ENCODE peak calls at places on chromosomes 13 and 19, in nine cellular contexts. One of them, this sample, is unnamed.

GRCh38 chr13:109271991-109272454 is 514.4 kb downstream of the IRS2 start:
- DNase-seq in right atrium auricular region: no peak
- DNase-seq in RWPE1: no peak
- DNase-seq in kidney: no peak
- DNase-seq in fibroblast of lung: peak; percentile 29
- DNase-seq in PC-3: peak; percentile 49
- DNase-seq in endothelial cell of umbilical vein: no peak
- DNase-seq in psoas muscle: no peak
- DNase-seq in left lung: no peak
- DNase-seq in this sample: no peak

GRCh38 chr19:14116918-14117578 is 514 bp downstream of the PRKACA start:
- DNase-seq in right atrium auricular region: no peak
- DNase-seq in RWPE1: no peak
- DNase-seq in kidney: peak; percentile 88
- DNase-seq in fibroblast of lung: no peak
- DNase-seq in PC-3: no peak
- DNase-seq in endothelial cell of umbilical vein: no peak
- DNase-seq in psoas muscle: peak; percentile 63
- DNase-seq in left lung: peak; percentile 56
- DNase-seq in this sample: no peak

GRCh38 chr13:51590966-51591627 is 6.8 kb downstream of the WDFY2 start:
- DNase-seq in right atrium auricular region: no peak
- DNase-seq in RWPE1: peak; percentile 51
- DNase-seq in kidney: no peak
- DNase-seq in fibroblast of lung: peak; percentile 90
- DNase-seq in PC-3: peak; percentile 68
- DNase-seq in endothelial cell of umbilical vein: peak; percentile 44
- DNase-seq in psoas muscle: no peak
- DNase-seq in left lung: no peak
- DNase-seq in this sample: no peak

GRCh38 chr13:50801087-50801931 is 42.2 kb downstream of the DLEU7 start:
- DNase-seq in right atrium auricular region: no peak
- DNase-seq in RWPE1: peak; percentile 52
- DNase-seq in kidney: no peak
- DNase-seq in fibroblast of lung: peak; percentile 83
- DNase-seq in PC-3: peak; percentile 71
- DNase-seq in endothelial cell of umbilical vein: peak; percentile 75
- DNase-seq in psoas muscle: no peak
- DNase-seq in left lung: peak; percentile 44
- DNase-seq in this sample: no peak

GRCh38 chr13:44274838-44275237 is 98.8 kb upstream of the SERP2 start:
- DNase-seq in right atrium auricular region: no peak
- DNase-seq in RWPE1: no peak
- DNase-seq in kidney: no peak
- DNase-seq in fibroblast of lung: peak; percentile 64
- DNase-seq in PC-3: no peak
- DNase-seq in endothelial cell of umbilical vein: no peak
- DNase-seq in psoas muscle: no peak
- DNase-seq in left lung: no peak
- DNase-seq in this sample: no peak

GRCh38 chr13:111415765-111416164 is 95.3 kb downstream of the TEX29 start:
- DNase-seq in right atrium auricular region: no peak
- DNase-seq in RWPE1: no peak
- DNase-seq in kidney: no peak
- DNase-seq in fibroblast of lung: no peak
- DNase-seq in PC-3: no peak
- DNase-seq in endothelial cell of umbilical vein: no peak
- DNase-seq in psoas muscle: no peak
- DNase-seq in left lung: no peak
- DNase-seq in this sample: no peak

GRCh38 chr13:113564331-113565023 is 20.1 kb upstream of the TFDP1 start:
- DNase-seq in right atrium auricular region: peak; percentile 42
- DNase-seq in RWPE1: no peak
- DNase-seq in kidney: peak; percentile 34
- DNase-seq in fibroblast of lung: no peak
- DNase-seq in PC-3: no peak
- DNase-seq in endothelial cell of umbilical vein: no peak
- DNase-seq in psoas muscle: no peak
- DNase-seq in left lung: no peak
- DNase-seq in this sample: no peak

GRCh38 chr13:82597737-82598136 is 1284.5 kb downstream of the SLITRK1 start:
- DNase-seq in right atrium auricular region: no peak
- DNase-seq in RWPE1: no peak
- DNase-seq in kidney: peak; percentile 27
- DNase-seq in fibroblast of lung: no peak
- DNase-seq in PC-3: no peak
- DNase-seq in endothelial cell of umbilical vein: no peak
- DNase-seq in psoas muscle: no peak
- DNase-seq in left lung: no peak
- DNase-seq in this sample: no peak

GRCh38 chr13:44837250-44837649 is 152.0 kb downstream of the NUFIP1 start:
- DNase-seq in right atrium auricular region: no peak
- DNase-seq in RWPE1: no peak
- DNase-seq in kidney: no peak
- DNase-seq in fibroblast of lung: peak; percentile 24
- DNase-seq in PC-3: peak; percentile 52
- DNase-seq in endothelial cell of umbilical vein: peak; percentile 72
- DNase-seq in psoas muscle: no peak
- DNase-seq in left lung: no peak
- DNase-seq in this sample: no peak

GRCh38 chr19:3695124-3695733 is 5.0 kb downstream of the PIP5K1C start:
- DNase-seq in right atrium auricular region: no peak
- DNase-seq in RWPE1: no peak
- DNase-seq in kidney: no peak
- DNase-seq in fibroblast of lung: no peak
- DNase-seq in PC-3: no peak
- DNase-seq in endothelial cell of umbilical vein: no peak
- DNase-seq in psoas muscle: no peak
- DNase-seq in left lung: no peak
- DNase-seq in this sample: no peak

GRCh38 chr13:23753523-23753922 is 135.7 kb downstream of the MIPEP start:
- DNase-seq in right atrium auricular region: no peak
- DNase-seq in RWPE1: no peak
- DNase-seq in kidney: no peak
- DNase-seq in fibroblast of lung: peak; percentile 68
- DNase-seq in PC-3: peak; percentile 86
- DNase-seq in endothelial cell of umbilical vein: no peak
- DNase-seq in psoas muscle: no peak
- DNase-seq in left lung: no peak
- DNase-seq in this sample: no peak

GRCh38 chr13:23752111-23753001 is 136.8 kb downstream of the MIPEP start:
- DNase-seq in right atrium auricular region: no peak
- DNase-seq in RWPE1: no peak
- DNase-seq in kidney: no peak
- DNase-seq in fibroblast of lung: peak; percentile 44
- DNase-seq in PC-3: peak; percentile 35
- DNase-seq in endothelial cell of umbilical vein: no peak
- DNase-seq in psoas muscle: no peak
- DNase-seq in left lung: no peak
- DNase-seq in this sample: no peak

GRCh38 chr13:23750383-23751121 is 138.6 kb downstream of the MIPEP start:
- DNase-seq in right atrium auricular region: no peak
- DNase-seq in RWPE1: no peak
- DNase-seq in kidney: no peak
- DNase-seq in fibroblast of lung: no peak
- DNase-seq in PC-3: peak; percentile 78
- DNase-seq in endothelial cell of umbilical vein: no peak
- DNase-seq in psoas muscle: no peak
- DNase-seq in left lung: no peak
- DNase-seq in this sample: no peak

GRCh38 chr13:23749288-23749880 is 139.8 kb downstream of the MIPEP start:
- DNase-seq in right atrium auricular region: no peak
- DNase-seq in RWPE1: no peak
- DNase-seq in kidney: no peak
- DNase-seq in fibroblast of lung: no peak
- DNase-seq in PC-3: no peak
- DNase-seq in endothelial cell of umbilical vein: no peak
- DNase-seq in psoas muscle: no peak
- DNase-seq in left lung: no peak
- DNase-seq in this sample: no peak

DNA sequence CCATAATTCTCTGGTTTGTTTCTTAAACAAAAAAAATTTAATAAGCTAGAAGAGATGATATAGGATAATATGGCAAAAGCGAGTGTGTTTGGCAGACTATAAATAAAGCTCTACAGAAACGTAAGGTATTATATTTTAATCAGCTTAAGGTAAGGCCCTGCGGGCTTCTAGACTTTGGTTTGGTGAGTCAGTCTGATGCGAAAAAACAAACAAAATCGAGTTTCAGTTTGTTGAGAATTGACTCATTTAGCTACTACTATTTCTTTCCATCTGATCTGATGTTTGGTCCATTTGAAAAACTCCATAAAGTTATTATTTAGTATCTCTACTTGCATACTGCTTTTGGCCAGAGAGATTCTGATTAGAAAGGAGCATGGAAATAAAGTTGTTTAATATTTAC is 138.0 kb downstream of the MIPEP start:
- DNase-seq in right atrium auricular region: no peak
- DNase-seq in RWPE1: peak; percentile 21
- DNase-seq in kidney: no peak
- DNase-seq in fibroblast of lung: no peak
- DNase-seq in PC-3: peak; percentile 90
- DNase-seq in endothelial cell of umbilical vein: no peak
- DNase-seq in psoas muscle: no peak
- DNase-seq in left lung: no peak
- DNase-seq in this sample: no peak
- H3K27ac ChIP-seq in right atrium auricular region: no peak overlapping the region
- H3K27ac ChIP-seq in RWPE1: no peak overlapping the region
- H3K27ac ChIP-seq in kidney: peak overlapping the region; percentile 7
- H3K27ac ChIP-seq in fibroblast of lung: peak overlapping the region; percentile 17
- H3K27ac ChIP-seq in PC-3: peak overlapping the region; percentile 100
- H3K27ac ChIP-seq in endothelial cell of umbilical vein: peak overlapping the region; percentile 40
- H3K27ac ChIP-seq in psoas muscle: no peak overlapping the region
- H3K27ac ChIP-seq in left lung: no peak overlapping the region
- H3K27ac ChIP-seq in this sample: no peak overlapping the region

GRCh38 chr13:31749929-31750328 is 10.6 kb downstream of the RXFP2 start:
- DNase-seq in right atrium auricular region: no peak
- DNase-seq in RWPE1: peak; percentile 46
- DNase-seq in kidney: no peak
- DNase-seq in fibroblast of lung: peak; percentile 80
- DNase-seq in PC-3: peak; percentile 42
- DNase-seq in endothelial cell of umbilical vein: peak; percentile 20
- DNase-seq in psoas muscle: no peak
- DNase-seq in left lung: no peak
- DNase-seq in this sample: no peak

GRCh38 chr13:31756346-31756745 is 17.0 kb downstream of the RXFP2 start:
- DNase-seq in right atrium auricular region: no peak
- DNase-seq in RWPE1: peak; percentile 42
- DNase-seq in kidney: no peak
- DNase-seq in fibroblast of lung: peak; percentile 83
- DNase-seq in PC-3: peak; percentile 40
- DNase-seq in endothelial cell of umbilical vein: no peak
- DNase-seq in psoas muscle: no peak
- DNase-seq in left lung: no peak
- DNase-seq in this sample: no peak

GRCh38 chr13:31755211-31755610 is 15.9 kb downstream of the RXFP2 start:
- DNase-seq in right atrium auricular region: no peak
- DNase-seq in RWPE1: no peak
- DNase-seq in kidney: no peak
- DNase-seq in fibroblast of lung: no peak
- DNase-seq in PC-3: no peak
- DNase-seq in endothelial cell of umbilical vein: no peak
- DNase-seq in psoas muscle: no peak
- DNase-seq in left lung: no peak
- DNase-seq in this sample: no peak

GRCh38 chr13:31755803-31756212 is 16.5 kb downstream of the RXFP2 start:
- DNase-seq in right atrium auricular region: no peak
- DNase-seq in RWPE1: no peak
- DNase-seq in kidney: no peak
- DNase-seq in fibroblast of lung: peak; percentile 57
- DNase-seq in PC-3: no peak
- DNase-seq in endothelial cell of umbilical vein: no peak
- DNase-seq in psoas muscle: no peak
- DNase-seq in left lung: no peak
- DNase-seq in this sample: no peak
- H3K27ac ChIP-seq in right atrium auricular region: no peak overlapping the region
- H3K27ac ChIP-seq in RWPE1: no peak overlapping the region
- H3K27ac ChIP-seq in kidney: no peak overlapping the region
- H3K27ac ChIP-seq in fibroblast of lung: peak overlapping the region; percentile 96
- H3K27ac ChIP-seq in PC-3: no peak overlapping the region
- H3K27ac ChIP-seq in endothelial cell of umbilical vein: no peak overlapping the region
- H3K27ac ChIP-seq in psoas muscle: no peak overlapping the region
- H3K27ac ChIP-seq in left lung: no peak overlapping the region
- H3K27ac ChIP-seq in this sample: no peak overlapping the region

DNA sequence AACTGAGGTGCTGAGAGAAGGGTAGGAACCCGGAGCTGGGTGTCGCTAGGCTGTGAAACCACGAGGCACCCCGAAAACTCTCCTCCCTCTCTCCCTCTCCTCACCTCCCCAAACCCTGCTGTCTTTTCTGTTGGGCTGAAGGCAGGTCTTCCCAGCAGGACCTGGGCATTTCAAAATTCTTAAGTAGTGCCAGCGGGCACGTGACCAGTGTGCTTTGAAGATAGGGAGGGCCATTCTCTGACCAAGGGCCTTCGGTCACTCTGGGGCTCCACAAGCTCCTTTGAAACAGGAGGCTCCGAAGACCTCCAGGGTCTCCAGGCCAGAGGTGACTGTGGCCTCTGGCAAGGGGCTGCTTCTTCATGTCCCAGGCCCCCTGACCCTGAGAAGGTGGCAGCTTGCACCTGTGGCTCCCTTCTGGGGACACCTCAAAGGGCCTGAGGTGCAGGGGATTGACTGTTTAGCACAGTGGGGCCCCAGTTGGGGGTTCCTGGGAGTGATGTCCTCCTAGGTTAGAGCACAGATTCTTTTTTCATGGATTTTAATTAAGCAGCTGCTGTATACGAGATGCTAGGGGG is 48.3 kb downstream of the DNM2 start:
- DNase-seq in right atrium auricular region: no peak
- DNase-seq in RWPE1: no peak
- DNase-seq in kidney: peak; percentile 72
- DNase-seq in fibroblast of lung: no peak
- DNase-seq in PC-3: no peak
- DNase-seq in endothelial cell of umbilical vein: no peak
- DNase-seq in psoas muscle: no peak
- DNase-seq in left lung: no peak
- DNase-seq in this sample: no peak
- H3K27ac ChIP-seq in right atrium auricular region: peak overlapping the region; percentile 93
- H3K27ac ChIP-seq in RWPE1: peak overlapping the region; percentile 40
- H3K27ac ChIP-seq in kidney: peak overlapping the region; percentile 93
- H3K27ac ChIP-seq in fibroblast of lung: peak overlapping the region; percentile 13
- H3K27ac ChIP-seq in PC-3: no peak overlapping the region
- H3K27ac ChIP-seq in endothelial cell of umbilical vein: no peak overlapping the region
- H3K27ac ChIP-seq in psoas muscle: peak overlapping the region; percentile 74
- H3K27ac ChIP-seq in left lung: peak overlapping the region; percentile 35
- H3K27ac ChIP-seq in this sample: peak overlapping the region; percentile 60

DNA sequence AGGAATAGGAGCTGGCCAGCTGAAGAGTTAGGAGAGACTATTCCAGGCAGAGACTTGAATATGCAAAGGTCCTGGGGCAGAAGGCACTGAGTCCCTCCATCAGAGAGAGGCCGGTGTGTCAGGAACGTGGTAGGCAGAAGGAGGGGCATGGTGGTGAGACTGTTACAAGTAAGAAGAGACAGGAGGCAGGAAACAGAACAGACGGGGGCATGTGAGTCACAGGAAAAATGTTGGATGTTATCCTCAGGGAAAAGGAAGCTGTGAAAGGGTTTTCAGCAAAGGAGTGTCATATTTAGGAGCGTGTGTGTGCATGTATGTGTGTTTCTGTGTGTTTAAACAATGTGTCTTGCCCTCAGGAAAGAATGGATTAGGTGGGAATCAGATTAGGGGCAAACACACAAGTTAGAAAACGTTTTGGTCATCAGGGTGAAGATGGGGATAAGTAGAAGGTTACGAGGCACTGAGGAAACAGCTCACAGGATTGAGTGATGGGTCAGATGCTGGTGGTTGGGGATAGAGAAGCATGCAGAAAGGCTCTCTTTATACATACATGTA is 1.1 kb downstream of the EDDM13 start:
- DNase-seq in right atrium auricular region: no peak
- DNase-seq in RWPE1: peak; percentile 36
- DNase-seq in kidney: no peak
- DNase-seq in fibroblast of lung: no peak
- DNase-seq in PC-3: peak; percentile 38
- DNase-seq in endothelial cell of umbilical vein: peak; percentile 80
- DNase-seq in psoas muscle: no peak
- DNase-seq in left lung: no peak
- DNase-seq in this sample: no peak
- H3K27ac ChIP-seq in right atrium auricular region: no peak overlapping the region
- H3K27ac ChIP-seq in RWPE1: peak overlapping the region; percentile 32
- H3K27ac ChIP-seq in kidney: no peak overlapping the region
- H3K27ac ChIP-seq in fibroblast of lung: no peak overlapping the region
- H3K27ac ChIP-seq in PC-3: no peak overlapping the region
- H3K27ac ChIP-seq in endothelial cell of umbilical vein: peak overlapping the region; percentile 64
- H3K27ac ChIP-seq in psoas muscle: no peak overlapping the region
- H3K27ac ChIP-seq in left lung: no peak overlapping the region
- H3K27ac ChIP-seq in this sample: no peak overlapping the region

This sample was measured in breast epithelium.